ENCODE peak calls at places on chromosomes 5 and 9, in five cellular contexts. J is IMR-90, Z is H9, B is H1, I is neuronal stem cell. P is an unnamed sample.

GRCh38 chr9:127505396-127506116 is 54.2 kb downstream of the LRSAM1 start:
- DNase-seq in J (no peak), Z (peak; percentile 73), B (peak; percentile 78), I (no peak), P (peak; percentile 72)

GRCh38 chr5:115116001-115116400 is 53.7 kb downstream of the TRIM36 start:
- DNase-seq in J (no peak), Z (no peak), B (no peak), I (no peak), P (no peak)

GRCh38 chr5:96789794-96790193 is 18.0 kb downstream of the ERAP1 start:
- DNase-seq in J (no peak), Z (no peak), B (no peak), I (no peak), P (no peak)

GRCh38 chr5:39714036-39714698 is 289.4 kb upstream of the DAB2 start:
- DNase-seq in J (peak; percentile 68), Z (peak; percentile 31), B (no peak), I (peak; percentile 54), P (peak; percentile 74)

GRCh38 chr5:1268666-1269065 is 26.2 kb downstream of the TERT start:
- DNase-seq in J (no peak), Z (no peak), B (no peak), I (no peak), P (no peak)

GRCh38 chr9:123450096-123450495 is 94.1 kb downstream of the CRB2 start:
- DNase-seq in J (no peak), Z (no peak), B (no peak), I (no peak), P (no peak)

GRCh38 chr5:179795863-179796833 is 2.4 kb downstream of the LTC4S start:
- DNase-seq in J (peak; percentile 78), Z (peak; percentile 79), B (peak; percentile 85), I (no peak), P (peak; percentile 84)

GRCh38 chr5:83265318-83265717 is 188.0 kb downstream of the XRCC4 start:
- DNase-seq in J (peak; percentile 43), Z (no peak), B (no peak), I (no peak), P (peak; percentile 54)

GRCh38 chr9:137590469-137591383 is at the start of gene ZMYND19:
- DNase-seq in J (peak; percentile 81), Z (peak; percentile 85), B (peak; percentile 94), I (peak; percentile 92), P (peak; percentile 84)

GRCh38 chr5:38796739-38797108 is 49.1 kb upstream of the OSMR start:
- DNase-seq in J (no peak), Z (no peak), B (no peak), I (no peak), P (no peak)

GRCh38 chr9:117732494-117732893 is 28.3 kb downstream of the TLR4 start:
- DNase-seq in J (no peak), Z (no peak), B (no peak), I (no peak), P (no peak)

GRCh38 chr9:15310448-15310847 is 3.4 kb upstream of the TTC39B start:
- DNase-seq in J (no peak), Z (no peak), B (no peak), I (no peak), P (no peak)

GRCh38 chr5:87127956-87128687 is 139.6 kb upstream of the RASA1 start:
- DNase-seq in J (peak; percentile 43), Z (no peak), B (no peak), I (no peak), P (no peak)

GRCh38 chr5:106600803-106601202 is 1069.9 kb downstream of the EFNA5 start:
- DNase-seq in J (no peak), Z (no peak), B (no peak), I (no peak), P (no peak)

GRCh38 chr5:109192543-109193281 is 217.1 kb downstream of the PJA2 start:
- DNase-seq in J (no peak), Z (no peak), B (no peak), I (no peak), P (no peak)
- H2BK15ac ChIP-seq in J (no peak overlapping the region), Z (no peak overlapping the region), B (no peak overlapping the region), I (no peak overlapping the region), P (no peak overlapping the region)

DNA sequence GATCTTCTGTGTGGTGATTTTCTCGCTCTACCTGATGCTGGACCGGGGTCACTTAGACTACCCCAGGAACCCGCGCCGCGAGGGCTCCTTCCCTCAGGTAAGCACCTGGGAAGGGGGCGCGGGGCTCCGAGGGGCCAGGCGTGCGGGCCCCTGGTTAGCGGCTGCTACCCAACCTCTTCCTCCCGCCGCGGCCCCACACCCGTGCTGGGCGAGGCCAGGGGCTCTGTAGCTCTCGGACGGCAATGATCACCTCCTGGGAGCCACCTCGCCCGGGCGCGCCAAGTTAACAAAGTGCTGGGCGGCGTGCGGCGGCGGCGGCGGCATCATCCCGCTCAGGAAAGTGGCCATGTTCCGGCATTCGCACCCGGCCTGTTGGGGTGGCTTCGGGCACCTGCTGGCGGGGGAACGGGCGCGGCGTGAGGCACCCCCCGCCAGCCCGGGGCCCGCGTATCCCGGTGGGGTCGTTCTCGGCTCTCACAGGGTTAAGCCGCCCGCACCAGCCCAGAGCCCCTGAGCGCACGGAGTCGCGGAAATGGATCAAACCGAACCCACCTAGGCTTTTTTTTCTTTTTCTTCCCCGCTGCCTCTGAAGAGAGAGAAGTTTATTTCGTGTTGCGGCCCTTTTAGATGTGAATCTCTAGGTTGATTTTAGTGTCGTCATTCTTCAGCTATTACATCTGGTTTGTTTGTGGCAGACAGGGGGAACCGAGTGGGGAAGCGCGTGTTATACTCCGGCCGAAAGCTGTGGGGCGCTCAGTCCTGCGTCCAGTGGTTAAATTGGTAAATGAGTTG is 925 bp downstream of the MAN2A1 start:
- DNase-seq in J (peak; percentile 83), Z (peak; percentile 37), B (peak; percentile 64), I (peak; percentile 43), P (peak; percentile 90)
- H3K14ac ChIP-seq in J (peak overlapping the region; percentile 62), Z (peak overlapping the region; percentile 74), B (no peak overlapping the region), I (peak overlapping the region; percentile 76), P (peak overlapping the region; percentile 68)

GRCh38 chr5:142857405-142857804 is 87.2 kb downstream of the ARHGAP26 start:
- DNase-seq in J (no peak), Z (no peak), B (no peak), I (no peak), P (no peak)

GRCh38 chr5:142859037-142859436 is 88.9 kb downstream of the ARHGAP26 start:
- DNase-seq in J (no peak), Z (no peak), B (no peak), I (no peak), P (no peak)

GRCh38 chr5:142853682-142854081 is 83.5 kb downstream of the ARHGAP26 start:
- DNase-seq in J (no peak), Z (no peak), B (no peak), I (no peak), P (no peak)

GRCh38 chr5:142852799-142853198 is 82.6 kb downstream of the ARHGAP26 start:
- DNase-seq in J (no peak), Z (no peak), B (no peak), I (no peak), P (no peak)

GRCh38 chr5:142856269-142856668 is 86.1 kb downstream of the ARHGAP26 start:
- DNase-seq in J (no peak), Z (no peak), B (no peak), I (no peak), P (no peak)
- H3K4me1 ChIP-seq in J (no peaks in the 10 kb centered on the region), Z (peaks cover 4% of the 10 kb centered on the region), B (peaks cover 12% of the 10 kb centered on the region), I (peaks cover 5% of the 10 kb centered on the region), P (peaks cover 12% of the 10 kb centered on the region)

GRCh38 chr9:4678679-4679267 is 596 bp upstream of the CDC37L1 start:
- DNase-seq in J (peak; percentile 19), Z (no peak), B (no peak), I (peak; percentile 12), P (peak; percentile 54)

GRCh38 chr9:4680750-4681149 is 1.4 kb downstream of the CDC37L1 start:
- DNase-seq in J (peak; percentile 31), Z (no peak), B (no peak), I (no peak), P (peak; percentile 70)

GRCh38 chr9:4677392-4677791 is 2.0 kb upstream of the CDC37L1 start:
- DNase-seq in J (no peak), Z (no peak), B (no peak), I (no peak), P (no peak)

GRCh38 chr9:4680178-4680535 is 788 bp downstream of the CDC37L1 start:
- DNase-seq in J (no peak), Z (no peak), B (no peak), I (no peak), P (peak; percentile 45)

GRCh38 chr9:4679268-4680177 is at the start of gene CDC37L1:
- DNase-seq in J (peak; percentile 94), Z (peak; percentile 97), B (peak; percentile 99), I (peak; percentile 93), P (peak; percentile 97)
- H2BK15ac ChIP-seq in J (peak within 1 kb of the TSS; percentile 9), Z (no peak within 1 kb of the TSS), B (no peak within 1 kb of the TSS), I (no peak within 1 kb of the TSS), P (peak within 1 kb of the TSS; percentile 38)

GRCh38 chr9:89926691-89927220 is 321.9 kb downstream of the GADD45G start:
- DNase-seq in J (no peak), Z (no peak), B (no peak), I (no peak), P (no peak)

GRCh38 chr9:89926167-89926566 is 321.4 kb downstream of the GADD45G start:
- DNase-seq in J (no peak), Z (no peak), B (no peak), I (no peak), P (no peak)

GRCh38 chr9:89923961-89924504 is 319.2 kb downstream of the GADD45G start:
- DNase-seq in J (no peak), Z (no peak), B (no peak), I (no peak), P (peak; percentile 34)

GRCh38 chr9:89923174-89923573 is 318.4 kb downstream of the GADD45G start:
- DNase-seq in J (no peak), Z (no peak), B (no peak), I (no peak), P (no peak)

DNA sequence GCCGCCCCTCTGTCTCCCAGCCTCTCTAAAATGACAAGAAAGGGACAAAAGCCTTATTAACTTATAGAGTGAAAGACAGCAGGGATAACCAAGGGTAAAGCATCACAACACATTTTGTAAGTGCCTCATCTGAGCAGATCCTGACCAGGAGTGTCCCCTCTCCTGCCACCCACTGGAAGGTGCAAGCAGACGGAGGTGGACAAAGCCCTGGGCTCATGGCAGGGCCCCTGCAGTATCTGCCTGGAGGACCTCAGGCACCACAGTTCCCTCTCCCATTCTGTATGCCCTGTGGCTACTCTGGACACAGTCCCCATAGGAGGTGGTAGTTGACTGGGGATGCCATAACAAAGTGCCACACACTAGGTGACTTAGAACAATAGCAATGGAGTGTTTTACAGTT is 319.8 kb downstream of the GADD45G start:
- DNase-seq in J (no peak), Z (no peak), B (no peak), I (no peak), P (no peak)
- H3K14ac ChIP-seq in J (no peak overlapping the region), Z (no peak overlapping the region), B (no peak overlapping the region), I (no peak overlapping the region), P (no peak overlapping the region)

P was measured in mesenchymal stem cell.